ENCODE peak calls at places on chromosomes 5 and 9, in seven cellular contexts. One of them, this sample, is unnamed.

GRCh38 chr9:114559830-114560520 is 27.6 kb upstream of the ATP6V1G1 start:
- DNase-seq in EH: no peak
- DNase-seq in T-helper 17 cell: no peak
- DNase-seq in AG08395: no peak
- DNase-seq in HCEC 1CT: no peak
- DNase-seq in uterus: no peak
- DNase-seq in Caco-2: no peak
- DNase-seq in this sample: no peak

GRCh38 chr5:124057815-124058231 is 545.8 kb downstream of the CSNK1G3 start:
- DNase-seq in EH: no peak
- DNase-seq in T-helper 17 cell: no peak
- DNase-seq in AG08395: no peak
- DNase-seq in HCEC 1CT: no peak
- DNase-seq in uterus: no peak
- DNase-seq in Caco-2: no peak
- DNase-seq in this sample: no peak

GRCh38 chr9:93265972-93266371 is 82.0 kb downstream of the WNK2 start:
- DNase-seq in EH: no peak
- DNase-seq in T-helper 17 cell: no peak
- DNase-seq in AG08395: no peak
- DNase-seq in HCEC 1CT: no peak
- DNase-seq in uterus: no peak
- DNase-seq in Caco-2: no peak
- DNase-seq in this sample: no peak

GRCh38 chr5:24823625-24824024 is 178.8 kb upstream of the CDH10 start:
- DNase-seq in EH: peak
- DNase-seq in T-helper 17 cell: no peak
- DNase-seq in AG08395: peak
- DNase-seq in HCEC 1CT: no peak
- DNase-seq in uterus: no peak
- DNase-seq in Caco-2: no peak
- DNase-seq in this sample: peak

GRCh38 chr9:125190371-125190801 is 783 bp upstream of the PPP6C start:
- DNase-seq in EH: no peak
- DNase-seq in T-helper 17 cell: no peak
- DNase-seq in AG08395: no peak
- DNase-seq in HCEC 1CT: no peak
- DNase-seq in uterus: no peak
- DNase-seq in Caco-2: no peak
- DNase-seq in this sample: peak

GRCh38 chr5:134846641-134846960 is 833 bp downstream of the C5orf24 start:
- DNase-seq in EH: peak
- DNase-seq in T-helper 17 cell: no peak
- DNase-seq in AG08395: no peak
- DNase-seq in HCEC 1CT: peak
- DNase-seq in uterus: no peak
- DNase-seq in Caco-2: no peak
- DNase-seq in this sample: peak

GRCh38 chr9:133958756-133959155 is 33.4 kb downstream of the VAV2 start:
- DNase-seq in EH: no peak
- DNase-seq in T-helper 17 cell: no peak
- DNase-seq in AG08395: no peak
- DNase-seq in HCEC 1CT: no peak
- DNase-seq in uterus: no peak
- DNase-seq in Caco-2: no peak
- DNase-seq in this sample: no peak

GRCh38 chr5:88769165-88769564 is 113.8 kb downstream of the MEF2C start:
- DNase-seq in EH: peak
- DNase-seq in T-helper 17 cell: no peak
- DNase-seq in AG08395: peak
- DNase-seq in HCEC 1CT: no peak
- DNase-seq in uterus: peak
- DNase-seq in Caco-2: no peak
- DNase-seq in this sample: no peak

GRCh38 chr5:169895876-169896275 is 84.4 kb downstream of the INSYN2B start:
- DNase-seq in EH: no peak
- DNase-seq in T-helper 17 cell: no peak
- DNase-seq in AG08395: peak
- DNase-seq in HCEC 1CT: no peak
- DNase-seq in uterus: no peak
- DNase-seq in Caco-2: no peak
- DNase-seq in this sample: no peak

GRCh38 chr5:172459396-172460165 is 5.3 kb upstream of the SH3PXD2B start:
- DNase-seq in EH: no peak
- DNase-seq in T-helper 17 cell: no peak
- DNase-seq in AG08395: no peak
- DNase-seq in HCEC 1CT: no peak
- DNase-seq in uterus: no peak
- DNase-seq in Caco-2: no peak
- DNase-seq in this sample: no peak

GRCh38 chr9:103700558-103700957 is 393.6 kb upstream of the SMC2 start:
- DNase-seq in EH: no peak
- DNase-seq in T-helper 17 cell: no peak
- DNase-seq in AG08395: no peak
- DNase-seq in HCEC 1CT: peak
- DNase-seq in uterus: no peak
- DNase-seq in Caco-2: no peak
- DNase-seq in this sample: peak